ENCODE peak calls at places on chromosomes 1 and 21, in eight cellular contexts. B is breast epithelium, K is K562, O is GM23338, X is vagina, F is suprapubic skin, D is endothelial cell of umbilical vein, H is prostate gland. J is an unnamed sample.

GRCh38 chr1:4772294-4773010 is 118.0 kb downstream of the AJAP1 start:
- DNase-seq in B (no peak), K (no peak), O (no peak), X (no peak), F (no peak), D (no peak), H (no peak), J (no peak)

GRCh38 chr1:180975551-180975950 is 47.1 kb downstream of the STX6 start:
- DNase-seq in B (no peak), K (no peak), O (no peak), X (no peak), F (no peak), D (no peak), H (no peak), J (no peak)

GRCh38 chr1:40036574-40036973 is 4.0 kb upstream of the CAP1 start:
- DNase-seq in B (peak), K (peak), O (no peak), X (no peak), F (no peak), D (peak), H (peak), J (no peak)

GRCh38 chr1:204206121-204206520 is 7.7 kb downstream of the GOLT1A start:
- DNase-seq in B (no peak), K (no peak), O (peak), X (no peak), F (peak), D (peak), H (no peak), J (no peak)

GRCh38 chr1:202639500-202639899 is 70.8 kb downstream of the SYT2 start:
- DNase-seq in B (no peak), K (no peak), O (no peak), X (no peak), F (no peak), D (no peak), H (no peak), J (no peak)

GRCh38 chr1:18486195-18486594 is 5.5 kb downstream of the KLHDC7A start:
- DNase-seq in B (no peak), K (peak), O (peak), X (no peak), F (no peak), D (no peak), H (no peak), J (no peak)

GRCh38 chr1:211118407-211119102 is 15.4 kb downstream of the KCNH1 start:
- DNase-seq in B (no peak), K (no peak), O (no peak), X (no peak), F (no peak), D (no peak), H (no peak), J (no peak)

GRCh38 chr1:159889821-159890252 is 10.1 kb downstream of the CFAP45 start:
- DNase-seq in B (no peak), K (peak), O (no peak), X (no peak), F (no peak), D (peak), H (no peak), J (peak)

GRCh38 chr21:37561941-37562919 is 195.7 kb downstream of the DYRK1A start:
- DNase-seq in B (no peak), K (no peak), O (no peak), X (peak), F (no peak), D (no peak), H (no peak), J (no peak)

GRCh38 chr1:37438971-37439671 is 35.3 kb upstream of the ZC3H12A start:
- DNase-seq in B (no peak), K (no peak), O (no peak), X (no peak), F (no peak), D (no peak), H (no peak), J (no peak)

GRCh38 chr1:86739901-86740507 is 35.6 kb downstream of the SH3GLB1 start:
- DNase-seq in B (no peak), K (no peak), O (no peak), X (no peak), F (no peak), D (no peak), H (no peak), J (no peak)

GRCh38 chr21:25577765-25578069 is 29.6 kb downstream of the MRPL39 start:
- DNase-seq in B (no peak), K (no peak), O (no peak), X (no peak), F (no peak), D (no peak), H (no peak), J (no peak)

GRCh38 chr1:2031546-2032540 is 12.7 kb downstream of the GABRD start:
- DNase-seq in B (no peak), K (no peak), O (no peak), X (no peak), F (no peak), D (no peak), H (no peak), J (no peak)

GRCh38 chr1:210222288-210223006 is 10.1 kb upstream of the SERTAD4 start:
- DNase-seq in B (no peak), K (no peak), O (peak), X (no peak), F (no peak), D (no peak), H (peak), J (no peak)

GRCh38 chr1:27635410-27636142 is 591 bp upstream of the FGR start:
- DNase-seq in B (no peak), K (no peak), O (no peak), X (no peak), F (no peak), D (no peak), H (no peak), J (no peak)

GRCh38 chr1:17935230-17935629 is 172.4 kb upstream of the IGSF21 start:
- DNase-seq in B (no peak), K (no peak), O (no peak), X (no peak), F (no peak), D (no peak), H (no peak), J (no peak)

GRCh38 chr1:93827128-93827527 is 51.9 kb downstream of the DNTTIP2 start:
- DNase-seq in B (no peak), K (no peak), O (no peak), X (no peak), F (no peak), D (no peak), H (no peak), J (no peak)

GRCh38 chr1:201791051-201791774 is 37.7 kb upstream of the IPO9 start:
- DNase-seq in B (no peak), K (no peak), O (no peak), X (no peak), F (no peak), D (peak), H (no peak), J (no peak)

GRCh38 chr1:55362558-55362957 is 147.4 kb upstream of the USP24 start:
- DNase-seq in B (no peak), K (no peak), O (no peak), X (no peak), F (no peak), D (peak), H (no peak), J (no peak)

GRCh38 chr1:153536618-153537375 is 1.0 kb upstream of the S100A6 start:
- DNase-seq in B (no peak), K (peak), O (no peak), X (peak), F (no peak), D (no peak), H (no peak), J (no peak)

GRCh38 chr1:205917466-205918248 is 25.6 kb downstream of the SLC26A9 start:
- DNase-seq in B (no peak), K (no peak), O (no peak), X (peak), F (peak), D (peak), H (no peak), J (no peak)

GRCh38 chr1:37892151-37893047 is 33.0 kb upstream of the MTF1 start:
- DNase-seq in B (no peak), K (no peak), O (no peak), X (no peak), F (peak), D (no peak), H (no peak), J (no peak)

GRCh38 chr1:116474921-116475849 is 95.6 kb downstream of the CD58 start:
- DNase-seq in B (no peak), K (no peak), O (no peak), X (no peak), F (no peak), D (no peak), H (no peak), J (no peak)

GRCh38 chr1:28136636-28137613 is 39.6 kb downstream of the PTAFR start:
- DNase-seq in B (no peak), K (no peak), O (no peak), X (no peak), F (no peak), D (no peak), H (no peak), J (no peak)

GRCh38 chr1:175887981-175888428 is 144.6 kb upstream of the TNR start:
- DNase-seq in B (no peak), K (peak), O (peak), X (no peak), F (no peak), D (peak), H (no peak), J (peak)

GRCh38 chr1:201506573-201507567 is at the start of gene CSRP1:
- DNase-seq in B (peak), K (peak), O (peak), X (no peak), F (peak), D (peak), H (peak), J (peak)

GRCh38 chr21:34528131-34528561 is 16.1 kb upstream of the KCNE1 start:
- DNase-seq in B (no peak), K (no peak), O (no peak), X (no peak), F (peak), D (no peak), H (no peak), J (no peak)

GRCh38 chr1:100001462-100001861 is 31.7 kb downstream of the SLC35A3 start:
- DNase-seq in B (no peak), K (no peak), O (no peak), X (no peak), F (no peak), D (no peak), H (no peak), J (no peak)

GRCh38 chr1:14011132-14011531 is 311.1 kb downstream of the PRDM2 start:
- DNase-seq in B (no peak), K (no peak), O (no peak), X (peak), F (no peak), D (no peak), H (no peak), J (no peak)

GRCh38 chr1:50098490-50099109 is 10.1 kb upstream of the ELAVL4 start:
- DNase-seq in B (no peak), K (no peak), O (no peak), X (no peak), F (no peak), D (no peak), H (no peak), J (no peak)

GRCh38 chr1:44526295-44527073 is 121.4 kb downstream of the RNF220 start:
- DNase-seq in B (no peak), K (peak), O (no peak), X (no peak), F (no peak), D (no peak), H (no peak), J (no peak)

GRCh38 chr1:209653915-209654351 is 1.7 kb upstream of the LAMB3 start:
- DNase-seq in B (no peak), K (no peak), O (no peak), X (no peak), F (no peak), D (no peak), H (peak), J (no peak)

GRCh38 chr1:228978486-228979324 is 243.4 kb downstream of the RHOU start:
- DNase-seq in B (peak), K (no peak), O (peak), X (peak), F (no peak), D (no peak), H (peak), J (no peak)

GRCh38 chr21:45408271-45408791 is 3.4 kb downstream of the COL18A1 start:
- DNase-seq in B (no peak), K (no peak), O (no peak), X (no peak), F (no peak), D (no peak), H (no peak), J (no peak)

GRCh38 chr1:2556277-2557145 is at the start of gene TNFRSF14:
- DNase-seq in B (peak), K (peak), O (no peak), X (no peak), F (no peak), D (peak), H (peak), J (peak)

GRCh38 chr21:39696620-39697019 is 48.4 kb upstream of the IGSF5 start:
- DNase-seq in B (no peak), K (no peak), O (no peak), X (no peak), F (no peak), D (no peak), H (no peak), J (no peak)

GRCh38 chr1:9728451-9729295 is 77.1 kb downstream of the PIK3CD start:
- DNase-seq in B (no peak), K (no peak), O (no peak), X (no peak), F (no peak), D (no peak), H (no peak), J (no peak)

GRCh38 chr1:9729523-9729922 is 78.0 kb downstream of the PIK3CD start:
- DNase-seq in B (no peak), K (no peak), O (no peak), X (no peak), F (no peak), D (no peak), H (no peak), J (no peak)

GRCh38 chr1:9724706-9725476 is 73.4 kb downstream of the PIK3CD start:
- DNase-seq in B (no peak), K (peak), O (peak), X (no peak), F (no peak), D (peak), H (no peak), J (peak)

GRCh38 chr1:9726406-9726805 is 74.9 kb downstream of the PIK3CD start:
- DNase-seq in B (no peak), K (no peak), O (no peak), X (no peak), F (no peak), D (no peak), H (no peak), J (no peak)

GRCh38 chr1:9726905-9727595 is 75.5 kb downstream of the PIK3CD start:
- DNase-seq in B (no peak), K (no peak), O (no peak), X (no peak), F (no peak), D (no peak), H (no peak), J (no peak)
- TF ChIP-seq POLR2AphosphoS5 in B (no peak), K (no peak), O (no peak), X (no peak), F (no peak), D (no peak), H (no peak), J (no peak)

GRCh38 chr1:32010246-32010645 is 3.4 kb upstream of the KHDRBS1 start:
- DNase-seq in B (no peak), K (no peak), O (no peak), X (no peak), F (peak), D (no peak), H (no peak), J (no peak)

GRCh38 chr1:32014199-32014936 is 700 bp downstream of the KHDRBS1 start:
- DNase-seq in B (peak), K (peak), O (peak), X (peak), F (peak), D (peak), H (peak), J (no peak)

GRCh38 chr1:32013386-32014198 is at the start of gene KHDRBS1:
- DNase-seq in B (peak), K (peak), O (peak), X (peak), F (peak), D (peak), H (peak), J (peak)

GRCh38 chr1:32014937-32015363 is 1.3 kb downstream of the KHDRBS1 start:
- DNase-seq in B (no peak), K (no peak), O (no peak), X (no peak), F (no peak), D (peak), H (no peak), J (no peak)

GRCh38 chr1:32012709-32013385 is 821 bp upstream of the KHDRBS1 start:
- DNase-seq in B (no peak), K (no peak), O (no peak), X (no peak), F (no peak), D (no peak), H (no peak), J (no peak)
- TF ChIP-seq POLR2AphosphoS5 in B (no peak), K (peak), O (no peak), X (no peak), F (no peak), D (no peak), H (no peak), J (no peak)

GRCh38 chr1:156497078-156497742 is 3.4 kb downstream of the MEF2D start:
- DNase-seq in B (no peak), K (no peak), O (no peak), X (no peak), F (no peak), D (no peak), H (no peak), J (no peak)
- TF ChIP-seq POLR2AphosphoS5 in B (no peak), K (no peak), O (no peak), X (peak), F (no peak), D (no peak), H (peak), J (no peak)

GRCh38 chr1:231828182-231828920 is 201.8 kb downstream of the DISC1 start:
- DNase-seq in B (no peak), K (no peak), O (no peak), X (no peak), F (no peak), D (peak), H (no peak), J (no peak)
- TF ChIP-seq POLR2AphosphoS5 in B (no peak), K (no peak), O (no peak), X (no peak), F (no peak), D (peak), H (no peak), J (no peak)

DNA sequence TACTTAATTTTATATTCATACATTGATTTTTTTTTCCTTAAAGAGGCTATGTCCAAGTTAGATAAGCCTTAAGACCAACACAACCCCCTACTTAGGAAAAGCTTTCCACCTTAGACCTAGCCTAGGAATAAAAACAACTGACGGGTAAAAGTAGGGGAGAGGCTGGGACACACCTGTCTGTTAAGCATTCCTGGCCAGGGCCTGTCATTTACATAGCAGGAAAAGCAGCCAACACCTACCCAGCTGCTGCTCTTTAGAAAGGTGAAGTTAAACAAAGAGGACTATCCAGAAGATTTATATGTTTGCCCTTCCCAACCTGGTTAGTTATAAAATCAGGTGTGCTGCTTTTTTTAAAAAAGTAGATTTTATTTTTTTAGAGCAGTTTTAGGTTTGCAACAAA is 29.1 kb upstream of the SAMD13 start:
- DNase-seq in B (peak), K (no peak), O (peak), X (no peak), F (no peak), D (no peak), H (peak), J (no peak)
- TF ChIP-seq POLR2AphosphoS5 in B (no peak), K (no peak), O (no peak), X (no peak), F (no peak), D (no peak), H (peak), J (no peak)

GRCh38 chr1:244851546-244852231 is 12.7 kb downstream of the HNRNPU start:
- DNase-seq in B (no peak), K (no peak), O (no peak), X (no peak), F (no peak), D (no peak), H (no peak), J (no peak)

GRCh38 chr1:244854175-244854574 is 10.2 kb downstream of the HNRNPU start:
- DNase-seq in B (no peak), K (no peak), O (no peak), X (no peak), F (no peak), D (no peak), H (no peak), J (no peak)

GRCh38 chr1:244852694-244853093 is 11.6 kb downstream of the HNRNPU start:
- DNase-seq in B (no peak), K (no peak), O (no peak), X (no peak), F (no peak), D (no peak), H (no peak), J (no peak)

GRCh38 chr1:244857761-244858160 is 6.6 kb downstream of the HNRNPU start:
- DNase-seq in B (no peak), K (no peak), O (no peak), X (no peak), F (no peak), D (no peak), H (no peak), J (no peak)

GRCh38 chr1:244854865-244855578 is 9.3 kb downstream of the HNRNPU start:
- DNase-seq in B (no peak), K (no peak), O (no peak), X (no peak), F (no peak), D (no peak), H (no peak), J (no peak)
- TF ChIP-seq POLR2AphosphoS5 in B (no peak), K (no peak), O (no peak), X (no peak), F (no peak), D (no peak), H (no peak), J (no peak)

GRCh38 chr1:11802973-11803885 is 2.5 kb downstream of the MTHFR start:
- DNase-seq in B (peak), K (peak), O (peak), X (no peak), F (peak), D (peak), H (peak), J (peak)
- TF ChIP-seq POLR2AphosphoS5 in B (peak), K (peak), O (peak), X (peak), F (peak), D (peak), H (peak), J (no peak)

GRCh38 chr1:239558992-239559391 is 172.6 kb downstream of the CHRM3 start:
- DNase-seq in B (no peak), K (no peak), O (no peak), X (no peak), F (no peak), D (no peak), H (no peak), J (no peak)
- TF ChIP-seq POLR2AphosphoS5 in B (no peak), K (no peak), O (no peak), X (no peak), F (no peak), D (no peak), H (no peak), J (no peak)

GRCh38 chr1:162158624-162159271 is 89.3 kb downstream of the NOS1AP start:
- DNase-seq in B (no peak), K (no peak), O (no peak), X (no peak), F (no peak), D (no peak), H (no peak), J (no peak)
- TF ChIP-seq POLR2AphosphoS5 in B (no peak), K (no peak), O (no peak), X (no peak), F (no peak), D (no peak), H (no peak), J (no peak)

J was measured in GM12891.